ENCODE peak calls at places on chromosomes 13 and 19, in seven cellular contexts. One of them, this sample, is unnamed.

GRCh38 chr13:101473458-101473857 is 21.0 kb downstream of the ITGBL1 start:
- DNase-seq in posterior cingulate gyrus: no peak
- DNase-seq in activated CD8-positive, alpha-beta memory T cell treated with anti-CD3 and anti-CD28 coated beads for 4 hours: no peak
- DNase-seq in amniotic stem cell: no peak
- DNase-seq in AG09309: no peak
- DNase-seq in effector CD4-positive, alpha-beta T cell: no peak
- DNase-seq in endothelial cell: no peak
- DNase-seq in this sample: no peak

GRCh38 chr13:50693755-50694154 is 149.7 kb downstream of the DLEU7 start:
- DNase-seq in posterior cingulate gyrus: no peak
- DNase-seq in endothelial cell: no peak
- DNase-seq in activated CD8-positive, alpha-beta memory T cell treated with anti-CD3 and anti-CD28 coated beads for 4 hours: no peak
- DNase-seq in AG09309: no peak
- DNase-seq in effector CD4-positive, alpha-beta T cell: no peak
- DNase-seq in amniotic stem cell: no peak
- DNase-seq in this sample: no peak

GRCh38 chr19:18104793-18105131 is 7.2 kb downstream of the MAST3 start:
- DNase-seq in activated CD8-positive, alpha-beta memory T cell treated with anti-CD3 and anti-CD28 coated beads for 4 hours: no peak
- DNase-seq in AG09309: no peak
- DNase-seq in amniotic stem cell: no peak
- DNase-seq in endothelial cell: no peak
- DNase-seq in posterior cingulate gyrus: no peak
- DNase-seq in effector CD4-positive, alpha-beta T cell: no peak
- DNase-seq in this sample: no peak

GRCh38 chr19:47573076-47574026 is at the start of gene ZNF541:
- DNase-seq in AG09309: no peak
- DNase-seq in activated CD8-positive, alpha-beta memory T cell treated with anti-CD3 and anti-CD28 coated beads for 4 hours: peak; percentile 79
- DNase-seq in effector CD4-positive, alpha-beta T cell: peak; percentile 78
- DNase-seq in amniotic stem cell: no peak
- DNase-seq in posterior cingulate gyrus: peak; percentile 58
- DNase-seq in endothelial cell: no peak
- DNase-seq in this sample: no peak

GRCh38 chr13:25218011-25218410 is 45.9 kb upstream of the AMER2 start:
- DNase-seq in posterior cingulate gyrus: no peak
- DNase-seq in activated CD8-positive, alpha-beta memory T cell treated with anti-CD3 and anti-CD28 coated beads for 4 hours: no peak
- DNase-seq in effector CD4-positive, alpha-beta T cell: no peak
- DNase-seq in endothelial cell: no peak
- DNase-seq in amniotic stem cell: no peak
- DNase-seq in AG09309: no peak
- DNase-seq in this sample: no peak

GRCh38 chr19:49422407-49423277 is 599 bp downstream of the PTH2 start:
- DNase-seq in AG09309: no peak
- DNase-seq in effector CD4-positive, alpha-beta T cell: no peak
- DNase-seq in endothelial cell: peak; percentile 75
- DNase-seq in posterior cingulate gyrus: no peak
- DNase-seq in amniotic stem cell: no peak
- DNase-seq in activated CD8-positive, alpha-beta memory T cell treated with anti-CD3 and anti-CD28 coated beads for 4 hours: no peak
- DNase-seq in this sample: peak; percentile 78

GRCh38 chr19:15280915-15281683 is 48.9 kb upstream of the EPHX3 start:
- DNase-seq in activated CD8-positive, alpha-beta memory T cell treated with anti-CD3 and anti-CD28 coated beads for 4 hours: no peak
- DNase-seq in endothelial cell: no peak
- DNase-seq in posterior cingulate gyrus: peak; percentile 74
- DNase-seq in AG09309: peak; percentile 54
- DNase-seq in amniotic stem cell: no peak
- DNase-seq in effector CD4-positive, alpha-beta T cell: no peak
- DNase-seq in this sample: peak; percentile 71

GRCh38 chr19:41906916-41907680 is 21.2 kb downstream of the ERFL start:
- DNase-seq in amniotic stem cell: no peak
- DNase-seq in AG09309: no peak
- DNase-seq in effector CD4-positive, alpha-beta T cell: no peak
- DNase-seq in endothelial cell: no peak
- DNase-seq in activated CD8-positive, alpha-beta memory T cell treated with anti-CD3 and anti-CD28 coated beads for 4 hours: no peak
- DNase-seq in posterior cingulate gyrus: no peak
- DNase-seq in this sample: no peak

GRCh38 chr19:35975608-35976214 is 19.3 kb upstream of the SDHAF1 start:
- DNase-seq in posterior cingulate gyrus: no peak
- DNase-seq in amniotic stem cell: no peak
- DNase-seq in activated CD8-positive, alpha-beta memory T cell treated with anti-CD3 and anti-CD28 coated beads for 4 hours: no peak
- DNase-seq in endothelial cell: peak; percentile 57
- DNase-seq in AG09309: no peak
- DNase-seq in effector CD4-positive, alpha-beta T cell: no peak
- DNase-seq in this sample: peak; percentile 44

GRCh38 chr13:73618275-73618865 is 515.8 kb downstream of the KLF12 start:
- DNase-seq in endothelial cell: no peak
- DNase-seq in effector CD4-positive, alpha-beta T cell: no peak
- DNase-seq in activated CD8-positive, alpha-beta memory T cell treated with anti-CD3 and anti-CD28 coated beads for 4 hours: no peak
- DNase-seq in posterior cingulate gyrus: no peak
- DNase-seq in AG09309: no peak
- DNase-seq in amniotic stem cell: no peak
- DNase-seq in this sample: no peak

GRCh38 chr13:52414963-52415362 is 9.0 kb upstream of the THSD1 start:
- DNase-seq in endothelial cell: no peak
- DNase-seq in posterior cingulate gyrus: no peak
- DNase-seq in amniotic stem cell: no peak
- DNase-seq in activated CD8-positive, alpha-beta memory T cell treated with anti-CD3 and anti-CD28 coated beads for 4 hours: no peak
- DNase-seq in effector CD4-positive, alpha-beta T cell: no peak
- DNase-seq in AG09309: peak; percentile 14
- DNase-seq in this sample: no peak

GRCh38 chr13:58855283-58855682 is 1223.7 kb downstream of the PCDH17 start:
- DNase-seq in AG09309: no peak
- DNase-seq in activated CD8-positive, alpha-beta memory T cell treated with anti-CD3 and anti-CD28 coated beads for 4 hours: no peak
- DNase-seq in endothelial cell: no peak
- DNase-seq in posterior cingulate gyrus: no peak
- DNase-seq in amniotic stem cell: no peak
- DNase-seq in effector CD4-positive, alpha-beta T cell: no peak
- DNase-seq in this sample: no peak

GRCh38 chr13:109836629-109837607 is 50.5 kb upstream of the IRS2 start:
- DNase-seq in posterior cingulate gyrus: no peak
- DNase-seq in endothelial cell: no peak
- DNase-seq in effector CD4-positive, alpha-beta T cell: no peak
- DNase-seq in amniotic stem cell: no peak
- DNase-seq in AG09309: no peak
- DNase-seq in activated CD8-positive, alpha-beta memory T cell treated with anti-CD3 and anti-CD28 coated beads for 4 hours: no peak
- DNase-seq in this sample: no peak

GRCh38 chr13:47216176-47216822 is 319.4 kb upstream of the HTR2A start:
- DNase-seq in amniotic stem cell: no peak
- DNase-seq in posterior cingulate gyrus: no peak
- DNase-seq in endothelial cell: no peak
- DNase-seq in AG09309: no peak
- DNase-seq in activated CD8-positive, alpha-beta memory T cell treated with anti-CD3 and anti-CD28 coated beads for 4 hours: no peak
- DNase-seq in effector CD4-positive, alpha-beta T cell: no peak
- DNase-seq in this sample: no peak

GRCh38 chr13:51849145-51850101 is 4.4 kb upstream of the TMEM272 start:
- DNase-seq in posterior cingulate gyrus: no peak
- DNase-seq in endothelial cell: peak; percentile 65
- DNase-seq in activated CD8-positive, alpha-beta memory T cell treated with anti-CD3 and anti-CD28 coated beads for 4 hours: no peak
- DNase-seq in amniotic stem cell: no peak
- DNase-seq in effector CD4-positive, alpha-beta T cell: no peak
- DNase-seq in AG09309: no peak
- DNase-seq in this sample: peak; percentile 68

GRCh38 chr19:32662186-32662585 is 12.8 kb downstream of the ANKRD27 start:
- DNase-seq in activated CD8-positive, alpha-beta memory T cell treated with anti-CD3 and anti-CD28 coated beads for 4 hours: no peak
- DNase-seq in posterior cingulate gyrus: no peak
- DNase-seq in AG09309: no peak
- DNase-seq in amniotic stem cell: no peak
- DNase-seq in endothelial cell: no peak
- DNase-seq in effector CD4-positive, alpha-beta T cell: no peak
- DNase-seq in this sample: peak; percentile 58

GRCh38 chr13:23817833-23818232 is 71.4 kb downstream of the MIPEP start:
- DNase-seq in activated CD8-positive, alpha-beta memory T cell treated with anti-CD3 and anti-CD28 coated beads for 4 hours: no peak
- DNase-seq in AG09309: no peak
- DNase-seq in posterior cingulate gyrus: no peak
- DNase-seq in effector CD4-positive, alpha-beta T cell: no peak
- DNase-seq in endothelial cell: no peak
- DNase-seq in amniotic stem cell: no peak
- DNase-seq in this sample: no peak

GRCh38 chr19:51359294-51359693 is 6.9 kb downstream of the ETFB start:
- DNase-seq in endothelial cell: no peak
- DNase-seq in amniotic stem cell: peak; percentile 20
- DNase-seq in effector CD4-positive, alpha-beta T cell: no peak
- DNase-seq in activated CD8-positive, alpha-beta memory T cell treated with anti-CD3 and anti-CD28 coated beads for 4 hours: no peak
- DNase-seq in AG09309: peak; percentile 80
- DNase-seq in posterior cingulate gyrus: no peak
- DNase-seq in this sample: no peak

GRCh38 chr13:27985600-27985999 is 2.9 kb downstream of the URAD start:
- DNase-seq in endothelial cell: no peak
- DNase-seq in activated CD8-positive, alpha-beta memory T cell treated with anti-CD3 and anti-CD28 coated beads for 4 hours: no peak
- DNase-seq in AG09309: no peak
- DNase-seq in amniotic stem cell: no peak
- DNase-seq in posterior cingulate gyrus: no peak
- DNase-seq in effector CD4-positive, alpha-beta T cell: no peak
- DNase-seq in this sample: no peak

GRCh38 chr13:74067818-74068217 is 66.4 kb downstream of the KLF12 start:
- DNase-seq in AG09309: no peak
- DNase-seq in posterior cingulate gyrus: no peak
- DNase-seq in amniotic stem cell: no peak
- DNase-seq in endothelial cell: no peak
- DNase-seq in activated CD8-positive, alpha-beta memory T cell treated with anti-CD3 and anti-CD28 coated beads for 4 hours: no peak
- DNase-seq in effector CD4-positive, alpha-beta T cell: no peak
- DNase-seq in this sample: no peak

GRCh38 chr19:17948967-17949930 is 16.4 kb downstream of the CCDC124 start:
- DNase-seq in AG09309: no peak
- DNase-seq in effector CD4-positive, alpha-beta T cell: no peak
- DNase-seq in amniotic stem cell: no peak
- DNase-seq in posterior cingulate gyrus: no peak
- DNase-seq in activated CD8-positive, alpha-beta memory T cell treated with anti-CD3 and anti-CD28 coated beads for 4 hours: no peak
- DNase-seq in endothelial cell: no peak
- DNase-seq in this sample: no peak

GRCh38 chr19:13588953-13589833 is 82.9 kb upstream of the CACNA1A start:
- DNase-seq in AG09309: no peak
- DNase-seq in posterior cingulate gyrus: peak; percentile 78
- DNase-seq in activated CD8-positive, alpha-beta memory T cell treated with anti-CD3 and anti-CD28 coated beads for 4 hours: peak; percentile 53
- DNase-seq in effector CD4-positive, alpha-beta T cell: peak; percentile 74
- DNase-seq in amniotic stem cell: no peak
- DNase-seq in endothelial cell: peak; percentile 95
- DNase-seq in this sample: peak; percentile 85

GRCh38 chr13:103703246-103703645 is 637.0 kb upstream of the SLC10A2 start:
- DNase-seq in effector CD4-positive, alpha-beta T cell: no peak
- DNase-seq in amniotic stem cell: no peak
- DNase-seq in activated CD8-positive, alpha-beta memory T cell treated with anti-CD3 and anti-CD28 coated beads for 4 hours: no peak
- DNase-seq in posterior cingulate gyrus: no peak
- DNase-seq in AG09309: no peak
- DNase-seq in endothelial cell: no peak
- DNase-seq in this sample: no peak

GRCh38 chr13:48397744-48398143 is 15.2 kb downstream of the LPAR6 start:
- DNase-seq in activated CD8-positive, alpha-beta memory T cell treated with anti-CD3 and anti-CD28 coated beads for 4 hours: no peak
- DNase-seq in endothelial cell: no peak
- DNase-seq in AG09309: no peak
- DNase-seq in amniotic stem cell: no peak
- DNase-seq in effector CD4-positive, alpha-beta T cell: no peak
- DNase-seq in posterior cingulate gyrus: no peak
- DNase-seq in this sample: no peak

GRCh38 chr13:113453962-113454361 is 674 bp upstream of the ADPRHL1 start:
- DNase-seq in AG09309: peak; percentile 48
- DNase-seq in endothelial cell: no peak
- DNase-seq in effector CD4-positive, alpha-beta T cell: no peak
- DNase-seq in posterior cingulate gyrus: no peak
- DNase-seq in activated CD8-positive, alpha-beta memory T cell treated with anti-CD3 and anti-CD28 coated beads for 4 hours: no peak
- DNase-seq in amniotic stem cell: no peak
- DNase-seq in this sample: no peak

This sample was measured in KBM-7.